ENCODE peak calls at places on chromosomes 5 and 9, in ten cellular contexts. K is heart left ventricle; V is stimulated activated CD4-positive, alpha-beta T cell treated with anti-CD3 and anti-CD28 coated beads, Interleukin-4, amount 100 ng/mL, for 4 hours; B is neural progenitor cell; M is naive thymus-derived CD8-positive, alpha-beta T cell; S is Karpas-422; H is ELR; R is fibroblast of the conjunctiva; Z is IMR-90; F is fibroblast of villous mesenchyme. T is an unnamed sample.

GRCh38 chr5:142777108-142777507 is 6.9 kb downstream of the ARHGAP26 start:
- DNase-seq in K (no peak), V (no peak), B (no peak), M (no peak), S (no peak), H (no peak), R (no peak), Z (no peak), F (no peak), T (no peak)

GRCh38 chr9:127721391-127721821 is 5.5 kb downstream of the TTC16 start:
- DNase-seq in K (no peak), V (no peak), B (no peak), M (no peak), S (no peak), H (no peak), R (no peak), Z (no peak), F (no peak), T (no peak)

GRCh38 chr5:16346380-16346779 is 119.2 kb downstream of the ZNF622 start:
- DNase-seq in K (no peak), V (no peak), B (no peak), M (no peak), S (no peak), H (no peak), R (no peak), Z (no peak), F (no peak), T (no peak)

GRCh38 chr5:172311605-172312004 is 28.0 kb upstream of the UBTD2 start:
- DNase-seq in K (no peak), V (no peak), B (no peak), M (no peak), S (no peak), H (no peak), R (no peak), Z (no peak), F (no peak), T (no peak)

GRCh38 chr9:135951889-135952663 is 9.1 kb downstream of the UBAC1 start:
- DNase-seq in K (no peak), V (no peak), B (peak; percentile 53), M (no peak), S (no peak), H (peak; percentile 19), R (peak; percentile 35), Z (peak; percentile 91), F (peak; percentile 71), T (no peak)

GRCh38 chr5:154103223-154103622 is 64.5 kb downstream of the MFAP3 start:
- DNase-seq in K (no peak), V (no peak), B (no peak), M (no peak), S (no peak), H (no peak), R (no peak), Z (no peak), F (no peak), T (no peak)

GRCh38 chr5:59034498-59035186 is 451.8 kb downstream of the RAB3C start:
- DNase-seq in K (no peak), V (no peak), B (peak; percentile 48), M (peak; percentile 10), S (peak; percentile 50), H (peak; percentile 76), R (peak; percentile 69), Z (peak; percentile 77), F (peak; percentile 78), T (no peak)

GRCh38 chr5:113776832-113777525 is 263.5 kb downstream of the YTHDC2 start:
- DNase-seq in K (no peak), V (no peak), B (no peak), M (no peak), S (no peak), H (no peak), R (no peak), Z (no peak), F (no peak), T (no peak)

GRCh38 chr5:134136771-134137170 is 22.3 kb downstream of the TCF7 start:
- DNase-seq in K (peak; percentile 12), V (no peak), B (no peak), M (no peak), S (no peak), H (no peak), R (no peak), Z (no peak), F (no peak), T (peak; percentile 1)

GRCh38 chr9:38686923-38687322 is 33.0 kb downstream of the FAM240B start:
- DNase-seq in K (no peak), V (no peak), B (no peak), M (no peak), S (no peak), H (no peak), R (no peak), Z (no peak), F (no peak), T (no peak)

GRCh38 chr9:110426052-110426709 is 88.5 kb upstream of the TXNDC8 start:
- DNase-seq in K (no peak), V (no peak), B (no peak), M (no peak), S (no peak), H (peak; percentile 44), R (no peak), Z (peak; percentile 44), F (peak; percentile 42), T (no peak)

GRCh38 chr9:87063246-87063645 is 115.9 kb upstream of the GAS1 start:
- DNase-seq in K (no peak), V (no peak), B (no peak), M (no peak), S (no peak), H (no peak), R (no peak), Z (no peak), F (no peak), T (no peak)

GRCh38 chr9:87122947-87123685 is 175.8 kb upstream of the GAS1 start:
- DNase-seq in K (no peak), V (no peak), B (no peak), M (no peak), S (no peak), H (peak; percentile 75), R (no peak), Z (peak; percentile 76), F (peak; percentile 75), T (no peak)

GRCh38 chr5:78547731-78548189 is 100.8 kb downstream of the LHFPL2 start:
- DNase-seq in K (peak; percentile 93), V (no peak), B (no peak), M (no peak), S (no peak), H (peak; percentile 82), R (peak; percentile 83), Z (peak; percentile 84), F (peak; percentile 97), T (peak; percentile 92)

GRCh38 chr9:108911820-108912219 is 22.1 kb downstream of the ELP1 start:
- DNase-seq in K (no peak), V (no peak), B (no peak), M (no peak), S (no peak), H (no peak), R (no peak), Z (no peak), F (no peak), T (no peak)

GRCh38 chr9:2780846-2781245 is 63.0 kb downstream of the PUM3 start:
- DNase-seq in K (no peak), V (no peak), B (no peak), M (no peak), S (no peak), H (no peak), R (no peak), Z (no peak), F (no peak), T (no peak)

GRCh38 chr5:67315802-67316103 is 119.2 kb upstream of the CD180 start:
- DNase-seq in K (no peak), V (no peak), B (no peak), M (no peak), S (peak; percentile 43), H (no peak), R (peak; percentile 6), Z (no peak), F (no peak), T (no peak)

GRCh38 chr5:74633710-74634109 is 6.8 kb downstream of the ENC1 start:
- DNase-seq in K (no peak), V (no peak), B (no peak), M (no peak), S (no peak), H (no peak), R (no peak), Z (no peak), F (peak; percentile 36), T (no peak)

GRCh38 chr9:72675586-72675985 is 154.2 kb downstream of the TMC1 start:
- DNase-seq in K (no peak), V (no peak), B (no peak), M (no peak), S (no peak), H (no peak), R (peak; percentile 13), Z (no peak), F (no peak), T (no peak)

GRCh38 chr5:112957970-112958773 is 18.4 kb upstream of the DCP2 start:
- DNase-seq in K (peak; percentile 54), V (no peak), B (no peak), M (no peak), S (no peak), H (peak; percentile 96), R (peak; percentile 98), Z (peak; percentile 98), F (peak; percentile 91), T (peak; percentile 76)